ENCODE peak calls at places on chromosome X, in six cellular contexts. One of them, this sample, is unnamed.

GRCh38 chrX:137432609-137433008 is 133.3 kb upstream of the ZIC3 start:
- DNase-seq in activated T-cell treated with anti-CD3 and anti-CD28 coated beads, Interleukin-2, amount 50 U/mL, for 72 hours: peak
- DNase-seq in C1 segment of cervical spinal cord: no peak
- DNase-seq in choroid plexus epithelial cell: peak
- DNase-seq in SK-N-DZ: peak
- DNase-seq in left ventricle myocardium inferior: no peak
- DNase-seq in this sample: no peak

GRCh38 chrX:39841604-39842003 is 256.2 kb downstream of the BCOR start:
- DNase-seq in C1 segment of cervical spinal cord: no peak
- DNase-seq in activated T-cell treated with anti-CD3 and anti-CD28 coated beads, Interleukin-2, amount 50 U/mL, for 72 hours: no peak
- DNase-seq in choroid plexus epithelial cell: no peak
- DNase-seq in left ventricle myocardium inferior: no peak
- DNase-seq in SK-N-DZ: no peak
- DNase-seq in this sample: no peak

GRCh38 chrX:148381603-148382002 is 118.8 kb upstream of the AFF2 start:
- DNase-seq in activated T-cell treated with anti-CD3 and anti-CD28 coated beads, Interleukin-2, amount 50 U/mL, for 72 hours: peak
- DNase-seq in choroid plexus epithelial cell: no peak
- DNase-seq in left ventricle myocardium inferior: no peak
- DNase-seq in C1 segment of cervical spinal cord: no peak
- DNase-seq in SK-N-DZ: no peak
- DNase-seq in this sample: no peak

GRCh38 chrX:43804021-43804420 is 78.2 kb downstream of the MAOB start:
- DNase-seq in choroid plexus epithelial cell: no peak
- DNase-seq in C1 segment of cervical spinal cord: no peak
- DNase-seq in SK-N-DZ: no peak
- DNase-seq in left ventricle myocardium inferior: no peak
- DNase-seq in activated T-cell treated with anti-CD3 and anti-CD28 coated beads, Interleukin-2, amount 50 U/mL, for 72 hours: no peak
- DNase-seq in this sample: no peak

GRCh38 chrX:106919932-106920452 is at the start of gene CLDN2:
- DNase-seq in SK-N-DZ: no peak
- DNase-seq in activated T-cell treated with anti-CD3 and anti-CD28 coated beads, Interleukin-2, amount 50 U/mL, for 72 hours: no peak
- DNase-seq in C1 segment of cervical spinal cord: no peak
- DNase-seq in choroid plexus epithelial cell: peak
- DNase-seq in left ventricle myocardium inferior: no peak
- DNase-seq in this sample: no peak

GRCh38 chrX:130741151-130741550 is 161.9 kb downstream of the ENOX2 start:
- DNase-seq in SK-N-DZ: no peak
- DNase-seq in C1 segment of cervical spinal cord: no peak
- DNase-seq in choroid plexus epithelial cell: no peak
- DNase-seq in activated T-cell treated with anti-CD3 and anti-CD28 coated beads, Interleukin-2, amount 50 U/mL, for 72 hours: no peak
- DNase-seq in left ventricle myocardium inferior: no peak
- DNase-seq in this sample: no peak

GRCh38 chrX:124534530-124534929 is 188.2 kb downstream of the SH2D1A start:
- DNase-seq in choroid plexus epithelial cell: no peak
- DNase-seq in SK-N-DZ: no peak
- DNase-seq in activated T-cell treated with anti-CD3 and anti-CD28 coated beads, Interleukin-2, amount 50 U/mL, for 72 hours: no peak
- DNase-seq in left ventricle myocardium inferior: no peak
- DNase-seq in C1 segment of cervical spinal cord: no peak
- DNase-seq in this sample: no peak

GRCh38 chrX:10416424-10416823 is 204.0 kb downstream of the MID1 start:
- DNase-seq in left ventricle myocardium inferior: no peak
- DNase-seq in SK-N-DZ: no peak
- DNase-seq in C1 segment of cervical spinal cord: no peak
- DNase-seq in choroid plexus epithelial cell: no peak
- DNase-seq in activated T-cell treated with anti-CD3 and anti-CD28 coated beads, Interleukin-2, amount 50 U/mL, for 72 hours: no peak
- DNase-seq in this sample: no peak

GRCh38 chrX:134821370-134821769 is 163.1 kb upstream of the PLAC1 start:
- DNase-seq in C1 segment of cervical spinal cord: no peak
- DNase-seq in left ventricle myocardium inferior: peak
- DNase-seq in activated T-cell treated with anti-CD3 and anti-CD28 coated beads, Interleukin-2, amount 50 U/mL, for 72 hours: no peak
- DNase-seq in choroid plexus epithelial cell: peak
- DNase-seq in SK-N-DZ: no peak
- DNase-seq in this sample: no peak

GRCh38 chrX:14673764-14674163 is 144.4 kb downstream of the GLRA2 start:
- DNase-seq in left ventricle myocardium inferior: no peak
- DNase-seq in activated T-cell treated with anti-CD3 and anti-CD28 coated beads, Interleukin-2, amount 50 U/mL, for 72 hours: peak
- DNase-seq in SK-N-DZ: no peak
- DNase-seq in choroid plexus epithelial cell: peak
- DNase-seq in C1 segment of cervical spinal cord: no peak
- DNase-seq in this sample: peak

GRCh38 chrX:119880552-119881437 is 9.2 kb downstream of the NDUFA1 start:
- DNase-seq in C1 segment of cervical spinal cord: no peak
- DNase-seq in choroid plexus epithelial cell: peak
- DNase-seq in activated T-cell treated with anti-CD3 and anti-CD28 coated beads, Interleukin-2, amount 50 U/mL, for 72 hours: peak
- DNase-seq in SK-N-DZ: peak
- DNase-seq in left ventricle myocardium inferior: no peak
- DNase-seq in this sample: peak

GRCh38 chrX:111507931-111508330 is 3.5 kb upstream of the SERTM2 start:
- DNase-seq in choroid plexus epithelial cell: peak
- DNase-seq in SK-N-DZ: no peak
- DNase-seq in left ventricle myocardium inferior: no peak
- DNase-seq in activated T-cell treated with anti-CD3 and anti-CD28 coated beads, Interleukin-2, amount 50 U/mL, for 72 hours: no peak
- DNase-seq in C1 segment of cervical spinal cord: no peak
- DNase-seq in this sample: peak

GRCh38 chrX:53244610-53245009 is 19.6 kb upstream of the KDM5C start:
- DNase-seq in C1 segment of cervical spinal cord: no peak
- DNase-seq in SK-N-DZ: no peak
- DNase-seq in activated T-cell treated with anti-CD3 and anti-CD28 coated beads, Interleukin-2, amount 50 U/mL, for 72 hours: no peak
- DNase-seq in choroid plexus epithelial cell: no peak
- DNase-seq in left ventricle myocardium inferior: no peak
- DNase-seq in this sample: no peak

GRCh38 chrX:19866626-19867410 is 20.6 kb downstream of the SH3KBP1 start:
- DNase-seq in left ventricle myocardium inferior: no peak
- DNase-seq in SK-N-DZ: no peak
- DNase-seq in C1 segment of cervical spinal cord: no peak
- DNase-seq in activated T-cell treated with anti-CD3 and anti-CD28 coated beads, Interleukin-2, amount 50 U/mL, for 72 hours: no peak
- DNase-seq in choroid plexus epithelial cell: no peak
- DNase-seq in this sample: no peak

GRCh38 chrX:51697397-51697796 is 12.9 kb upstream of the CENPVL1 start:
- DNase-seq in C1 segment of cervical spinal cord: no peak
- DNase-seq in choroid plexus epithelial cell: no peak
- DNase-seq in SK-N-DZ: no peak
- DNase-seq in activated T-cell treated with anti-CD3 and anti-CD28 coated beads, Interleukin-2, amount 50 U/mL, for 72 hours: no peak
- DNase-seq in left ventricle myocardium inferior: no peak
- DNase-seq in this sample: no peak

GRCh38 chrX:30713061-30713525 is 59.9 kb downstream of the GK start:
- DNase-seq in activated T-cell treated with anti-CD3 and anti-CD28 coated beads, Interleukin-2, amount 50 U/mL, for 72 hours: peak
- DNase-seq in choroid plexus epithelial cell: peak
- DNase-seq in SK-N-DZ: peak
- DNase-seq in C1 segment of cervical spinal cord: no peak
- DNase-seq in left ventricle myocardium inferior: peak
- DNase-seq in this sample: peak

GRCh38 chrX:69196666-69197065 is 31.4 kb upstream of the PJA1 start:
- DNase-seq in left ventricle myocardium inferior: no peak
- DNase-seq in choroid plexus epithelial cell: no peak
- DNase-seq in SK-N-DZ: peak
- DNase-seq in activated T-cell treated with anti-CD3 and anti-CD28 coated beads, Interleukin-2, amount 50 U/mL, for 72 hours: no peak
- DNase-seq in C1 segment of cervical spinal cord: no peak
- DNase-seq in this sample: no peak

GRCh38 chrX:41528784-41529183 is 81.6 kb downstream of the NYX start:
- DNase-seq in left ventricle myocardium inferior: no peak
- DNase-seq in choroid plexus epithelial cell: no peak
- DNase-seq in C1 segment of cervical spinal cord: no peak
- DNase-seq in activated T-cell treated with anti-CD3 and anti-CD28 coated beads, Interleukin-2, amount 50 U/mL, for 72 hours: no peak
- DNase-seq in SK-N-DZ: no peak
- DNase-seq in this sample: no peak

GRCh38 chrX:129772796-129773431 is 6.8 kb upstream of the SASH3 start:
- DNase-seq in C1 segment of cervical spinal cord: peak
- DNase-seq in choroid plexus epithelial cell: no peak
- DNase-seq in SK-N-DZ: no peak
- DNase-seq in left ventricle myocardium inferior: peak
- DNase-seq in activated T-cell treated with anti-CD3 and anti-CD28 coated beads, Interleukin-2, amount 50 U/mL, for 72 hours: peak
- DNase-seq in this sample: no peak

GRCh38 chrX:21153503-21153902 is 220.7 kb upstream of the CNKSR2 start:
- DNase-seq in C1 segment of cervical spinal cord: no peak
- DNase-seq in choroid plexus epithelial cell: peak
- DNase-seq in SK-N-DZ: no peak
- DNase-seq in activated T-cell treated with anti-CD3 and anti-CD28 coated beads, Interleukin-2, amount 50 U/mL, for 72 hours: no peak
- DNase-seq in left ventricle myocardium inferior: peak
- DNase-seq in this sample: no peak

GRCh38 chrX:17192111-17192510 is 182.9 kb upstream of the NHS start:
- DNase-seq in choroid plexus epithelial cell: no peak
- DNase-seq in left ventricle myocardium inferior: no peak
- DNase-seq in activated T-cell treated with anti-CD3 and anti-CD28 coated beads, Interleukin-2, amount 50 U/mL, for 72 hours: no peak
- DNase-seq in SK-N-DZ: no peak
- DNase-seq in C1 segment of cervical spinal cord: no peak
- DNase-seq in this sample: no peak

GRCh38 chrX:40144576-40144975 is 46.8 kb upstream of the BCOR start:
- DNase-seq in activated T-cell treated with anti-CD3 and anti-CD28 coated beads, Interleukin-2, amount 50 U/mL, for 72 hours: no peak
- DNase-seq in SK-N-DZ: no peak
- DNase-seq in choroid plexus epithelial cell: no peak
- DNase-seq in C1 segment of cervical spinal cord: no peak
- DNase-seq in left ventricle myocardium inferior: no peak
- DNase-seq in this sample: no peak

GRCh38 chrX:153824348-153824747 is 6.0 kb downstream of the PDZD4 start:
- DNase-seq in C1 segment of cervical spinal cord: no peak
- DNase-seq in choroid plexus epithelial cell: no peak
- DNase-seq in left ventricle myocardium inferior: no peak
- DNase-seq in activated T-cell treated with anti-CD3 and anti-CD28 coated beads, Interleukin-2, amount 50 U/mL, for 72 hours: no peak
- DNase-seq in SK-N-DZ: no peak
- DNase-seq in this sample: no peak

GRCh38 chrX:2425281-2426071 is 75.3 kb downstream of the DHRSX start:
- DNase-seq in choroid plexus epithelial cell: no peak
- DNase-seq in left ventricle myocardium inferior: no peak
- DNase-seq in C1 segment of cervical spinal cord: no peak
- DNase-seq in SK-N-DZ: no peak
- DNase-seq in activated T-cell treated with anti-CD3 and anti-CD28 coated beads, Interleukin-2, amount 50 U/mL, for 72 hours: no peak
- DNase-seq in this sample: no peak

GRCh38 chrX:30657542-30658238 is 4.5 kb downstream of the GK start:
- DNase-seq in activated T-cell treated with anti-CD3 and anti-CD28 coated beads, Interleukin-2, amount 50 U/mL, for 72 hours: no peak
- DNase-seq in choroid plexus epithelial cell: peak
- DNase-seq in left ventricle myocardium inferior: no peak
- DNase-seq in SK-N-DZ: no peak
- DNase-seq in C1 segment of cervical spinal cord: no peak
- DNase-seq in this sample: peak

This sample was measured in mammary epithelial cell.